ENCODE peak calls at places on chromosomes 1 and 21, in eight cellular contexts. Q is neuronal stem cell, W is HepG2, A is PC-3, I is H9, Y is IMR-90, T is endodermal cell, V is endothelial cell of umbilical vein. O is an unnamed sample. For H3K4me1, the result is how much of the 10 kb centered on the place peaks cover.

GRCh38 chr1:41718444-41719028 is 200.2 kb downstream of the HIVEP3 start:
- DNase-seq in Q (no peak), W (no peak), A (no peak), I (no peak), Y (no peak), T (no peak), V (no peak), O (no peak)

GRCh38 chr1:45400049-45400448 is 59.8 kb upstream of the MUTYH start:
- DNase-seq in Q (no peak), W (no peak), A (no peak), I (peak), Y (no peak), T (peak), V (no peak), O (no peak)

GRCh38 chr1:115544131-115544530 is 97.6 kb upstream of the VANGL1 start:
- DNase-seq in Q (no peak), W (no peak), A (no peak), I (no peak), Y (peak), T (no peak), V (no peak), O (no peak)

GRCh38 chr1:73673980-73674379 is 524.0 kb downstream of the LRRIQ3 start:
- DNase-seq in Q (no peak), W (no peak), A (no peak), I (no peak), Y (no peak), T (no peak), V (peak), O (no peak)

GRCh38 chr1:150066838-150067183 is 765 bp upstream of the VPS45 start:
- DNase-seq in Q (no peak), W (no peak), A (no peak), I (peak), Y (no peak), T (peak), V (no peak), O (peak)

GRCh38 chr1:32470991-32471694 is 6.3 kb downstream of the ZBTB8B start:
- DNase-seq in Q (no peak), W (no peak), A (no peak), I (peak), Y (no peak), T (peak), V (no peak), O (no peak)

GRCh38 chr1:234957330-234958065 is 171.1 kb downstream of the TOMM20 start:
- DNase-seq in Q (peak), W (peak), A (peak), I (peak), Y (peak), T (peak), V (peak), O (peak)

GRCh38 chr1:200226268-200226968 is 183.4 kb downstream of the ZNF281 start:
- DNase-seq in Q (no peak), W (no peak), A (no peak), I (peak), Y (peak), T (peak), V (peak), O (no peak)

GRCh38 chr1:220198186-220199005 is 73.9 kb downstream of the RAB3GAP2 start:
- DNase-seq in Q (no peak), W (no peak), A (peak), I (no peak), Y (peak), T (no peak), V (peak), O (no peak)

GRCh38 chr21:44723177-44724131 is 12.1 kb upstream of the TSPEAR start:
- DNase-seq in Q (no peak), W (no peak), A (no peak), I (peak), Y (no peak), T (peak), V (no peak), O (no peak)

GRCh38 chr1:231666220-231666956 is 39.8 kb downstream of the DISC1 start:
- DNase-seq in Q (no peak), W (no peak), A (no peak), I (no peak), Y (peak), T (no peak), V (no peak), O (no peak)

GRCh38 chr1:223621312-223621734 is 44.2 kb downstream of the CAPN8 start:
- DNase-seq in Q (no peak), W (peak), A (no peak), I (no peak), Y (no peak), T (no peak), V (no peak), O (no peak)

GRCh38 chr1:178528219-178528962 is 15.5 kb downstream of the TEX35 start:
- DNase-seq in Q (no peak), W (no peak), A (no peak), I (no peak), Y (no peak), T (peak), V (no peak), O (no peak)

GRCh38 chr1:173267453-173267945 is 60.4 kb upstream of the TNFSF4 start:
- DNase-seq in Q (no peak), W (no peak), A (peak), I (no peak), Y (peak), T (no peak), V (peak), O (no peak)

GRCh38 chr1:246631426-246631825 is 65.2 kb downstream of the CNST start:
- DNase-seq in Q (no peak), W (no peak), A (no peak), I (no peak), Y (peak), T (no peak), V (no peak), O (no peak)

GRCh38 chr21:46066843-46067331 is 31.0 kb upstream of the COL6A2 start:
- DNase-seq in Q (no peak), W (no peak), A (no peak), I (peak), Y (peak), T (peak), V (no peak), O (no peak)

GRCh38 chr1:232538943-232539302 is 91.0 kb downstream of the SIPA1L2 start:
- DNase-seq in Q (no peak), W (no peak), A (no peak), I (no peak), Y (no peak), T (no peak), V (no peak), O (no peak)

GRCh38 chr1:155978973-155979429 is 654 bp upstream of the ARHGEF2 start:
- DNase-seq in Q (no peak), W (no peak), A (no peak), I (no peak), Y (peak), T (no peak), V (no peak), O (peak)

GRCh38 chr1:92747735-92748134 is 37.2 kb downstream of the EVI5 start:
- DNase-seq in Q (no peak), W (no peak), A (no peak), I (no peak), Y (peak), T (no peak), V (no peak), O (no peak)

GRCh38 chr1:36457691-36458090 is 6.5 kb downstream of the MRPS15 start:
- DNase-seq in Q (no peak), W (no peak), A (no peak), I (no peak), Y (no peak), T (no peak), V (no peak), O (no peak)

GRCh38 chr1:38477811-38478210 is 381.8 kb downstream of the RRAGC start:
- DNase-seq in Q (no peak), W (no peak), A (no peak), I (no peak), Y (no peak), T (peak), V (no peak), O (no peak)

GRCh38 chr1:150576367-150576711 is 3.1 kb downstream of the MCL1 start:
- DNase-seq in Q (no peak), W (no peak), A (no peak), I (no peak), Y (no peak), T (no peak), V (no peak), O (no peak)

GRCh38 chr1:157969693-157970485 is 23.6 kb upstream of the KIRREL1 start:
- DNase-seq in Q (peak), W (peak), A (peak), I (peak), Y (peak), T (peak), V (peak), O (peak)

GRCh38 chr1:44212355-44213221 is 683 bp upstream of the DMAP1 start:
- DNase-seq in Q (no peak), W (no peak), A (no peak), I (no peak), Y (no peak), T (no peak), V (no peak), O (no peak)

GRCh38 chr1:239170828-239171227 is 215.5 kb upstream of the CHRM3 start:
- DNase-seq in Q (no peak), W (no peak), A (no peak), I (no peak), Y (no peak), T (no peak), V (no peak), O (no peak)

GRCh38 chr1:150322310-150322709 is 977 bp downstream of the PRPF3 start:
- DNase-seq in Q (no peak), W (peak), A (no peak), I (no peak), Y (peak), T (no peak), V (no peak), O (no peak)

GRCh38 chr1:160451859-160452232 is 51.5 kb downstream of the VANGL2 start:
- DNase-seq in Q (no peak), W (no peak), A (no peak), I (no peak), Y (no peak), T (no peak), V (no peak), O (no peak)
- H3K9ac ChIP-seq in Q (no peak), W (no peak), A (no peak), I (no peak), Y (no peak), T (no peak), V (no peak), O (no peak)

GRCh38 chr1:203289281-203289981 is 15.9 kb upstream of the BTG2 start:
- DNase-seq in Q (no peak), W (no peak), A (no peak), I (no peak), Y (no peak), T (peak), V (no peak), O (peak)
- H3K4me1 ChIP-seq in Q (under half), W (under half), A (under half), I (under half), Y (under half), T (under half), V (under half), O (under half)

GRCh38 chr1:8396083-8396911 is 78.4 kb downstream of the SLC45A1 start:
- DNase-seq in Q (peak), W (no peak), A (no peak), I (no peak), Y (peak), T (no peak), V (peak), O (no peak)
- H3K9ac ChIP-seq in Q (no peak), W (no peak), A (peak), I (no peak), Y (peak), T (peak), V (peak), O (peak)

GRCh38 chr1:39955547-39956539 is 898 bp downstream of the MFSD2A start:
- DNase-seq in Q (no peak), W (no peak), A (peak), I (peak), Y (peak), T (peak), V (peak), O (peak)
- H3K4me1 ChIP-seq in Q (under half), W (under half), A (under half), I (under half), Y (under half), T (under half), V (under half), O (under half)

GRCh38 chr21:15203740-15204139 is 138.9 kb upstream of the NRIP1 start:
- DNase-seq in Q (no peak), W (no peak), A (no peak), I (no peak), Y (no peak), T (no peak), V (no peak), O (no peak)

GRCh38 chr21:15199414-15199813 is 134.6 kb upstream of the NRIP1 start:
- DNase-seq in Q (no peak), W (no peak), A (no peak), I (no peak), Y (no peak), T (no peak), V (no peak), O (no peak)

GRCh38 chr21:15197696-15198095 is 132.9 kb upstream of the NRIP1 start:
- DNase-seq in Q (no peak), W (no peak), A (no peak), I (no peak), Y (no peak), T (no peak), V (no peak), O (no peak)

GRCh38 chr21:15195768-15196167 is 131.0 kb upstream of the NRIP1 start:
- DNase-seq in Q (no peak), W (peak), A (no peak), I (no peak), Y (no peak), T (no peak), V (no peak), O (no peak)

GRCh38 chr21:15199940-15200339 is 135.1 kb upstream of the NRIP1 start:
- DNase-seq in Q (no peak), W (no peak), A (no peak), I (no peak), Y (no peak), T (no peak), V (no peak), O (no peak)
- H3K9ac ChIP-seq in Q (no peak), W (no peak), A (no peak), I (no peak), Y (no peak), T (no peak), V (no peak), O (no peak)

DNA sequence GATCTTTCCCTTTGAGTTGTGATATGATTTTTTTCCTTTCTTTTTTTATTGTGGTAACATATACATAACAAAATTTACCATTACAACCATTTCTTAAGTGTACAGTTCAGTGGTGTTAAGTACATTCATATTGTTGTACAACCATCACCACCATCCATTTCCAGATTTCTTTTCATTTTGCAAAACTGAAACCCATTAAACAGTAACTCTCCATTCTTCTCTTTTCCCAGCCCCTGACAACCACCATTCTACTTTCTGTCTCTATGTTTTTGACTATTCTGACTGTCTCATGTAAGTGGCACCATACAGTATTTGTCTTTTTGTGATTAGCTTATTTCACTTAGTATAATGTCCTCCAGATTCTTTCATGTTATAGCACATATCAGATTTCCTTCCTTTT is 30.3 kb downstream of the CEP350 start:
- DNase-seq in Q (no peak), W (no peak), A (no peak), I (no peak), Y (no peak), T (no peak), V (no peak), O (no peak)
- H3K4me1 ChIP-seq in Q (under half), W (under half), A (under half), I (under half), Y (under half), T (under half), V (under half), O (under half)

O was measured in colonic mucosa.